ENCODE peak calls at places on chromosomes 2 and 18, in four cellular contexts. P is bronchial epithelial cell, V is fibroblast of lung, Q is prostate gland. H is an unnamed sample.

GRCh38 chr2:186882511-186883071 is 33.6 kb upstream of the ZSWIM2 start:
- DNase-seq in P (no peak), V (no peak), Q (no peak), H (no peak)

GRCh38 chr2:110748489-110748867 is 16.1 kb downstream of the ACOXL start:
- DNase-seq in P (peak), V (peak), Q (no peak), H (no peak)

GRCh38 chr2:168244318-168244717 is 3.1 kb downstream of the STK39 start:
- DNase-seq in P (peak), V (no peak), Q (peak), H (peak)

GRCh38 chr18:79579807-79580480 is 99.7 kb upstream of the CTDP1 start:
- DNase-seq in P (no peak), V (no peak), Q (no peak), H (no peak)

GRCh38 chr2:232643813-232644347 is 10.5 kb downstream of the EFHD1 start:
- DNase-seq in P (no peak), V (no peak), Q (no peak), H (no peak)

GRCh38 chr2:112155331-112156151 is 17.4 kb downstream of the FBLN7 start:
- DNase-seq in P (no peak), V (no peak), Q (no peak), H (no peak)

GRCh38 chr2:119015849-119016248 is 73.9 kb downstream of the MARCO start:
- DNase-seq in P (no peak), V (no peak), Q (no peak), H (no peak)

GRCh38 chr2:191637182-191638078 is 40.5 kb upstream of the NABP1 start:
- DNase-seq in P (peak), V (peak), Q (no peak), H (peak)

GRCh38 chr2:235325126-235325525 is 168.7 kb upstream of the AGAP1 start:
- DNase-seq in P (peak), V (no peak), Q (no peak), H (peak)

GRCh38 chr18:74528913-74529312 is 5.4 kb upstream of the CNDP1 start:
- DNase-seq in P (no peak), V (no peak), Q (no peak), H (no peak)

GRCh38 chr2:207008105-207008990 is 69.0 kb downstream of the CPO start:
- DNase-seq in P (peak), V (peak), Q (no peak), H (peak)

GRCh38 chr18:14924226-14924625 is 176.3 kb downstream of the ANKRD30B start:
- DNase-seq in P (peak), V (no peak), Q (no peak), H (no peak)

GRCh38 chr18:44852818-44853217 is 172.1 kb downstream of the SETBP1 start:
- DNase-seq in P (no peak), V (no peak), Q (no peak), H (no peak)

GRCh38 chr18:48928787-48929186 is 22.0 kb downstream of the SMAD7 start:
- DNase-seq in P (peak), V (peak), Q (peak), H (peak)

GRCh38 chr2:229810786-229811185 is 96.4 kb upstream of the DNER start:
- DNase-seq in P (no peak), V (no peak), Q (no peak), H (no peak)

GRCh38 chr2:98479959-98480524 is 35.4 kb downstream of the INPP4A start:
- DNase-seq in P (peak), V (peak), Q (peak), H (peak)

GRCh38 chr2:12968399-12968798 is 251.7 kb downstream of the TRIB2 start:
- DNase-seq in P (no peak), V (no peak), Q (no peak), H (no peak)

GRCh38 chr2:85400023-85400422 is 10.1 kb downstream of the CAPG start:
- DNase-seq in P (no peak), V (no peak), Q (no peak), H (no peak)

GRCh38 chr2:85175369-85176299 is 42.4 kb downstream of the TCF7L1 start:
- DNase-seq in P (peak), V (peak), Q (peak), H (no peak)

GRCh38 chr2:151733781-151734672 is at the start of gene NEB:
- DNase-seq in P (no peak), V (no peak), Q (no peak), H (no peak)

GRCh38 chr18:72849671-72850070 is 18.1 kb downstream of the NETO1 start:
- DNase-seq in P (no peak), V (no peak), Q (no peak), H (no peak)

GRCh38 chr2:101710036-101710689 is 12.7 kb downstream of the MAP4K4 start:
- DNase-seq in P (peak), V (no peak), Q (no peak), H (peak)

GRCh38 chr18:79529991-79530390 is 134.3 kb downstream of the NFATC1 start:
- DNase-seq in P (no peak), V (no peak), Q (no peak), H (no peak)

GRCh38 chr2:5690718-5691658 is 1.2 kb upstream of the SOX11 start:
- DNase-seq in P (no peak), V (peak), Q (no peak), H (no peak)

GRCh38 chr2:38580237-38580636 is 22.5 kb downstream of the HNRNPLL start:
- DNase-seq in P (no peak), V (no peak), Q (no peak), H (no peak)
- H3K4me3 ChIP-seq in P (no peak), V (no peak), Q (no peak), H (no peak)

GRCh38 chr2:134365356-134365755 is 111.5 kb downstream of the MGAT5 start:
- DNase-seq in P (no peak), V (no peak), Q (no peak), H (peak)
- TF ChIP-seq CTCF in P (no peak), V (no peak), Q (no peak), H (peak)

GRCh38 chr2:170973225-170973491 is 44.1 kb downstream of the GORASP2 start:
- DNase-seq in P (peak), V (no peak), Q (no peak), H (no peak)
- H3K4me3 ChIP-seq in P (peak), V (peak), Q (peak), H (peak)

GRCh38 chr2:136025057-136025973 is 39.9 kb upstream of the DARS1 start:
- DNase-seq in P (peak), V (peak), Q (peak), H (peak)

GRCh38 chr2:136024616-136025015 is 39.2 kb upstream of the DARS1 start:
- DNase-seq in P (no peak), V (peak), Q (no peak), H (no peak)

GRCh38 chr2:136022747-136023146 is 37.3 kb upstream of the DARS1 start:
- DNase-seq in P (no peak), V (no peak), Q (no peak), H (no peak)

GRCh38 chr2:136023416-136023815 is 38.0 kb upstream of the DARS1 start:
- DNase-seq in P (no peak), V (no peak), Q (no peak), H (no peak)

DNA sequence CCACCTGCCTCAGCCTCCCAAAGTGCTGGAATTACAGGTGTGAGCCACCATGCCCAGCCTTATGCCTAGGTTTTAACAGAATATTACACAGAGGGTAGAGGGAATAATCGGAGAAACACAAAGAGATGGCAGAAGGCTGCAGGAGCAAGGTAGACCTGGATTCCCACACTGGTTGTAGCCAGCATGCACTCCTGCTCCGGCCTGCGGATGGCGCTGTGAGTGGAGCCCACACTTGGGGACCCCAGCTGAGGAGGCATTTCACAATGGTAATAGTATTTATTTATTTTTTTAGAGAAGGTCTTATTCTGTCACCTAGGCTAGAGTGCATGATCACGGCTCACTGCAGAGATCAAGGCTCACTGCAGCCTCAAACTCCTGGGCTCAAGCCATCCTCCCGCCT is 38.8 kb upstream of the DARS1 start:
- DNase-seq in P (no peak), V (no peak), Q (no peak), H (no peak)
- TF ChIP-seq CTCF in P (no peak), V (no peak), Q (no peak), H (no peak)

GRCh38 chr2:42795275-42795674 is 2.9 kb upstream of the HAAO start:
- DNase-seq in P (no peak), V (no peak), Q (no peak), H (no peak)

GRCh38 chr2:42792087-42792582 is 248 bp downstream of the HAAO start:
- DNase-seq in P (no peak), V (no peak), Q (peak), H (peak)

GRCh38 chr2:42792583-42793313 is at the start of gene HAAO:
- DNase-seq in P (no peak), V (no peak), Q (no peak), H (peak)

GRCh38 chr2:42794271-42795046 is 2.1 kb upstream of the HAAO start:
- DNase-seq in P (no peak), V (no peak), Q (no peak), H (no peak)

GRCh38 chr2:42793314-42794270 is 1.2 kb upstream of the HAAO start:
- DNase-seq in P (no peak), V (no peak), Q (peak), H (no peak)
- H3K4me3 ChIP-seq in P (peak), V (no peak), Q (peak), H (peak)

GRCh38 chr2:182767578-182767977 is 51.5 kb downstream of the DNAJC10 start:
- DNase-seq in P (peak), V (peak), Q (no peak), H (peak)
- TF ChIP-seq CTCF in P (peak), V (peak), Q (no peak), H (peak)

DNA sequence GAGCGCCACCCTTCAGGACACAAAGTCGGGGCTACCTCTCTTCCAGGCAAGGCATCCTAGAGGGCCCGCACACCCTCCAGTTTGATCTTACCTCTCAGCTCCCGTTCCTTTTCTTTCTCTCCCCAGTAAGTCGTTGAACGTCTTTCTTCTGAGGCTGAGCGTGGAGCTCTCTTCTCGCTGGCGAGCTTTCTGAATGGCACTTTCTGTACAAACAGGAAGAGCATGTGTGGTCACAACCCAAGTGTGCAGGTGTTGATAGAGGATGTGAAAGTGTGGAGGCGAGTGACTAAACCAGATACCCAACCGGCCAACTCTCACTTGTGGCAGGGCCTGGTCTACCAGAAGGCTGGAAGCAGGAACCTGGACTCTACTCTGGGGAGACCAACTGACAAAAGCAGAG is at the start of gene AFF3:
- DNase-seq in P (no peak), V (no peak), Q (no peak), H (no peak)
- H3K4me3 ChIP-seq in P (no peak), V (no peak), Q (no peak), H (no peak)

DNA sequence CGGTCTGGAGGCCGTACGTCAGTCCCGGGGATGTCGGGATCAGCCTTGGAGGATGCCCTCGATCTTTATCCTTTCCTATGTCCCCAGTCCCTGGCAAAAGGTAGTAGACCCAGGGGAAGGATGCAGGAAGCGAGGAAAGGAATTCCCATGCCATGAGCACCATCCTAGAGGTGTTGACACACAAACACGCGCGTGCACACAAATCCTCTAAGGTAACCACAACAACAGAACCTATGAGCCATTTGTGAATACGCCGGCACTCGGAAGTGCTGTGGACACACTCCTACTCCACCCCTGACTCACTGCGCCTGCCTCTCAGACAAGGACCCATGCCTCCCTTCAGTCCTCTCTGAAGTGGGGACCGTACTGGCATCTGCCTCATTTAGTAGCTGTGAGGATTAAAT is 11.3 kb upstream of the MLPH start:
- DNase-seq in P (peak), V (peak), Q (no peak), H (peak)
- TF ChIP-seq CTCF in P (no peak), V (no peak), Q (no peak), H (no peak)

GRCh38 chr2:221019668-221020067 is 552.4 kb downstream of the EPHA4 start:
- DNase-seq in P (no peak), V (no peak), Q (no peak), H (no peak)

GRCh38 chr2:221022554-221022953 is 549.5 kb downstream of the EPHA4 start:
- DNase-seq in P (no peak), V (no peak), Q (no peak), H (no peak)

DNA sequence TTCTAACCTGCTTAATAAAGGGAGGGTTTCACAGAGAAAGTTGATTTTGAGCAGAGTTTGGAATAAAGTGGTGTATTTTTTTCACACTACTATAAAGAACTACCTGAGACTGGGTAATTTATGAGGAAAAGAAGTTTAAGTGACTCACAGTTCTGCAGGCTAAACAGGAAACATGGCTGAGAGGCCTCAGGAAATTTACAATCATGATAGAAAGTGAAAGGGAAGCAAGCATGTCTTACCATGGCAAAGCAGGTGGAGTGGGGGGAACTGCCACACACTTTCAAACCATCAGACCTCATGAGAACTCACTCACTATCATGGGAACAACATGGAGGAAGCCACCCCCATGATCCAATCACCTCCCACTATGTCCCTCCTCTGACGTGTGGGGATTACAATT is 546.7 kb downstream of the EPHA4 start:
- DNase-seq in P (peak), V (no peak), Q (no peak), H (peak)
- H3K4me3 ChIP-seq in P (no peak), V (no peak), Q (no peak), H (no peak)